ENCODE peak calls at places on chromosome 18, in five cellular contexts. One of them, this sample, is unnamed.

GRCh38 chr18:62898359-62898758 is 183.0 kb downstream of the PHLPP1 start:
- DNase-seq in T-helper 2 cell: peak
- DNase-seq in naive thymus-derived CD8-positive, alpha-beta T cell: no peak
- DNase-seq in A549: no peak
- DNase-seq in activated T-cell treated with anti-CD3 and anti-CD28 coated beads, Interleukin-2, amount 50 U/mL, for 72 hours: peak
- DNase-seq in this sample: no peak

GRCh38 chr18:35578481-35578880 is 3.1 kb upstream of the GALNT1 start:
- DNase-seq in T-helper 2 cell: no peak
- DNase-seq in naive thymus-derived CD8-positive, alpha-beta T cell: no peak
- DNase-seq in A549: no peak
- DNase-seq in activated T-cell treated with anti-CD3 and anti-CD28 coated beads, Interleukin-2, amount 50 U/mL, for 72 hours: no peak
- DNase-seq in this sample: no peak

GRCh38 chr18:41761329-41762028 is 193.6 kb upstream of the PIK3C3 start:
- DNase-seq in T-helper 2 cell: no peak
- DNase-seq in naive thymus-derived CD8-positive, alpha-beta T cell: no peak
- DNase-seq in A549: peak
- DNase-seq in activated T-cell treated with anti-CD3 and anti-CD28 coated beads, Interleukin-2, amount 50 U/mL, for 72 hours: no peak
- DNase-seq in this sample: no peak

GRCh38 chr18:53796042-53796729 is 428.3 kb downstream of the MBD2 start:
- DNase-seq in T-helper 2 cell: peak
- DNase-seq in naive thymus-derived CD8-positive, alpha-beta T cell: no peak
- DNase-seq in A549: peak
- DNase-seq in activated T-cell treated with anti-CD3 and anti-CD28 coated beads, Interleukin-2, amount 50 U/mL, for 72 hours: peak
- DNase-seq in this sample: no peak

GRCh38 chr18:7730682-7731081 is 163.6 kb downstream of the PTPRM start:
- DNase-seq in T-helper 2 cell: no peak
- DNase-seq in naive thymus-derived CD8-positive, alpha-beta T cell: no peak
- DNase-seq in A549: no peak
- DNase-seq in activated T-cell treated with anti-CD3 and anti-CD28 coated beads, Interleukin-2, amount 50 U/mL, for 72 hours: no peak
- DNase-seq in this sample: no peak

GRCh38 chr18:45167109-45167551 is 448.1 kb upstream of the SLC14A2 start:
- DNase-seq in T-helper 2 cell: peak
- DNase-seq in naive thymus-derived CD8-positive, alpha-beta T cell: no peak
- DNase-seq in A549: no peak
- DNase-seq in activated T-cell treated with anti-CD3 and anti-CD28 coated beads, Interleukin-2, amount 50 U/mL, for 72 hours: peak
- DNase-seq in this sample: no peak

GRCh38 chr18:76437910-76438309 is 57.1 kb downstream of the ZNF516 start:
- DNase-seq in T-helper 2 cell: no peak
- DNase-seq in naive thymus-derived CD8-positive, alpha-beta T cell: no peak
- DNase-seq in A549: no peak
- DNase-seq in activated T-cell treated with anti-CD3 and anti-CD28 coated beads, Interleukin-2, amount 50 U/mL, for 72 hours: no peak
- DNase-seq in this sample: no peak

GRCh38 chr18:9874730-9875129 is 11.0 kb upstream of the TXNDC2 start:
- DNase-seq in T-helper 2 cell: no peak
- DNase-seq in naive thymus-derived CD8-positive, alpha-beta T cell: no peak
- DNase-seq in A549: no peak
- DNase-seq in activated T-cell treated with anti-CD3 and anti-CD28 coated beads, Interleukin-2, amount 50 U/mL, for 72 hours: no peak
- DNase-seq in this sample: peak

GRCh38 chr18:73697395-73697794 is 450.2 kb downstream of the FBXO15 start:
- DNase-seq in T-helper 2 cell: no peak
- DNase-seq in naive thymus-derived CD8-positive, alpha-beta T cell: no peak
- DNase-seq in A549: no peak
- DNase-seq in activated T-cell treated with anti-CD3 and anti-CD28 coated beads, Interleukin-2, amount 50 U/mL, for 72 hours: no peak
- DNase-seq in this sample: no peak

GRCh38 chr18:59769105-59769865 is 72.1 kb upstream of the CCBE1 start:
- DNase-seq in T-helper 2 cell: no peak
- DNase-seq in naive thymus-derived CD8-positive, alpha-beta T cell: no peak
- DNase-seq in A549: no peak
- DNase-seq in activated T-cell treated with anti-CD3 and anti-CD28 coated beads, Interleukin-2, amount 50 U/mL, for 72 hours: no peak
- DNase-seq in this sample: no peak

GRCh38 chr18:67710639-67711038 is 194.1 kb upstream of the DSEL start:
- DNase-seq in T-helper 2 cell: no peak
- DNase-seq in naive thymus-derived CD8-positive, alpha-beta T cell: no peak
- DNase-seq in A549: peak
- DNase-seq in activated T-cell treated with anti-CD3 and anti-CD28 coated beads, Interleukin-2, amount 50 U/mL, for 72 hours: no peak
- DNase-seq in this sample: peak

GRCh38 chr18:57543560-57543959 is 42.9 kb downstream of the FECH start:
- DNase-seq in T-helper 2 cell: no peak
- DNase-seq in naive thymus-derived CD8-positive, alpha-beta T cell: no peak
- DNase-seq in A549: no peak
- DNase-seq in activated T-cell treated with anti-CD3 and anti-CD28 coated beads, Interleukin-2, amount 50 U/mL, for 72 hours: no peak
- DNase-seq in this sample: no peak

GRCh38 chr18:11464129-11464528 is 145.3 kb upstream of the SLC35G4 start:
- DNase-seq in T-helper 2 cell: no peak
- DNase-seq in naive thymus-derived CD8-positive, alpha-beta T cell: no peak
- DNase-seq in A549: no peak
- DNase-seq in activated T-cell treated with anti-CD3 and anti-CD28 coated beads, Interleukin-2, amount 50 U/mL, for 72 hours: no peak
- DNase-seq in this sample: no peak

GRCh38 chr18:29154758-29155725 is 978.1 kb upstream of the CDH2 start:
- DNase-seq in T-helper 2 cell: no peak
- DNase-seq in naive thymus-derived CD8-positive, alpha-beta T cell: no peak
- DNase-seq in A549: peak
- DNase-seq in activated T-cell treated with anti-CD3 and anti-CD28 coated beads, Interleukin-2, amount 50 U/mL, for 72 hours: no peak
- DNase-seq in this sample: peak

GRCh38 chr18:41326311-41326710 is 628.7 kb upstream of the PIK3C3 start:
- DNase-seq in T-helper 2 cell: no peak
- DNase-seq in naive thymus-derived CD8-positive, alpha-beta T cell: no peak
- DNase-seq in A549: no peak
- DNase-seq in activated T-cell treated with anti-CD3 and anti-CD28 coated beads, Interleukin-2, amount 50 U/mL, for 72 hours: no peak
- DNase-seq in this sample: no peak

GRCh38 chr18:29594494-29594893 is 1417.6 kb upstream of the CDH2 start:
- DNase-seq in T-helper 2 cell: peak
- DNase-seq in naive thymus-derived CD8-positive, alpha-beta T cell: no peak
- DNase-seq in A549: no peak
- DNase-seq in activated T-cell treated with anti-CD3 and anti-CD28 coated beads, Interleukin-2, amount 50 U/mL, for 72 hours: no peak
- DNase-seq in this sample: no peak

GRCh38 chr18:28735731-28736130 is 558.8 kb upstream of the CDH2 start:
- DNase-seq in T-helper 2 cell: no peak
- DNase-seq in naive thymus-derived CD8-positive, alpha-beta T cell: no peak
- DNase-seq in A549: peak
- DNase-seq in activated T-cell treated with anti-CD3 and anti-CD28 coated beads, Interleukin-2, amount 50 U/mL, for 72 hours: no peak
- DNase-seq in this sample: peak

GRCh38 chr18:74745658-74746403 is 148.2 kb downstream of the ZNF407 start:
- DNase-seq in T-helper 2 cell: no peak
- DNase-seq in naive thymus-derived CD8-positive, alpha-beta T cell: no peak
- DNase-seq in A549: peak
- DNase-seq in activated T-cell treated with anti-CD3 and anti-CD28 coated beads, Interleukin-2, amount 50 U/mL, for 72 hours: no peak
- DNase-seq in this sample: no peak

GRCh38 chr18:63325086-63325686 is 5.6 kb upstream of the BCL2 start:
- DNase-seq in T-helper 2 cell: no peak
- DNase-seq in naive thymus-derived CD8-positive, alpha-beta T cell: no peak
- DNase-seq in A549: no peak
- DNase-seq in activated T-cell treated with anti-CD3 and anti-CD28 coated beads, Interleukin-2, amount 50 U/mL, for 72 hours: no peak
- DNase-seq in this sample: no peak

GRCh38 chr18:10526211-10526949 is 553 bp downstream of the NAPG start:
- DNase-seq in T-helper 2 cell: peak
- DNase-seq in naive thymus-derived CD8-positive, alpha-beta T cell: peak
- DNase-seq in A549: peak
- DNase-seq in activated T-cell treated with anti-CD3 and anti-CD28 coated beads, Interleukin-2, amount 50 U/mL, for 72 hours: peak
- DNase-seq in this sample: no peak

GRCh38 chr18:41767960-41768359 is 187.1 kb upstream of the PIK3C3 start:
- DNase-seq in T-helper 2 cell: peak
- DNase-seq in naive thymus-derived CD8-positive, alpha-beta T cell: no peak
- DNase-seq in A549: peak
- DNase-seq in activated T-cell treated with anti-CD3 and anti-CD28 coated beads, Interleukin-2, amount 50 U/mL, for 72 hours: no peak
- DNase-seq in this sample: no peak

GRCh38 chr18:23135679-23136325 is 517 bp downstream of the CABLES1 start:
- DNase-seq in T-helper 2 cell: peak
- DNase-seq in naive thymus-derived CD8-positive, alpha-beta T cell: no peak
- DNase-seq in A549: no peak
- DNase-seq in activated T-cell treated with anti-CD3 and anti-CD28 coated beads, Interleukin-2, amount 50 U/mL, for 72 hours: peak
- DNase-seq in this sample: no peak

GRCh38 chr18:36539674-36540073 is 242.2 kb downstream of the FHOD3 start:
- DNase-seq in T-helper 2 cell: no peak
- DNase-seq in naive thymus-derived CD8-positive, alpha-beta T cell: no peak
- DNase-seq in A549: no peak
- DNase-seq in activated T-cell treated with anti-CD3 and anti-CD28 coated beads, Interleukin-2, amount 50 U/mL, for 72 hours: no peak
- DNase-seq in this sample: no peak

GRCh38 chr18:57816208-57816999 is 13.3 kb upstream of the ATP8B1 start:
- DNase-seq in T-helper 2 cell: no peak
- DNase-seq in naive thymus-derived CD8-positive, alpha-beta T cell: no peak
- DNase-seq in A549: no peak
- DNase-seq in activated T-cell treated with anti-CD3 and anti-CD28 coated beads, Interleukin-2, amount 50 U/mL, for 72 hours: no peak
- DNase-seq in this sample: no peak

GRCh38 chr18:46338213-46338612 is 234.0 kb downstream of the HAUS1 start:
- DNase-seq in T-helper 2 cell: no peak
- DNase-seq in naive thymus-derived CD8-positive, alpha-beta T cell: no peak
- DNase-seq in A549: no peak
- DNase-seq in activated T-cell treated with anti-CD3 and anti-CD28 coated beads, Interleukin-2, amount 50 U/mL, for 72 hours: no peak
- DNase-seq in this sample: no peak

GRCh38 chr18:75391275-75392115 is 36.0 kb downstream of the SMIM21 start:
- DNase-seq in T-helper 2 cell: no peak
- DNase-seq in naive thymus-derived CD8-positive, alpha-beta T cell: no peak
- DNase-seq in A549: no peak
- DNase-seq in activated T-cell treated with anti-CD3 and anti-CD28 coated beads, Interleukin-2, amount 50 U/mL, for 72 hours: no peak
- DNase-seq in this sample: peak

GRCh38 chr18:58364867-58365533 is 263.9 kb downstream of the ALPK2 start:
- DNase-seq in T-helper 2 cell: no peak
- DNase-seq in naive thymus-derived CD8-positive, alpha-beta T cell: no peak
- DNase-seq in A549: no peak
- DNase-seq in activated T-cell treated with anti-CD3 and anti-CD28 coated beads, Interleukin-2, amount 50 U/mL, for 72 hours: no peak
- DNase-seq in this sample: peak

GRCh38 chr18:54766631-54767030 is 61.6 kb upstream of the RAB27B start:
- DNase-seq in T-helper 2 cell: no peak
- DNase-seq in naive thymus-derived CD8-positive, alpha-beta T cell: no peak
- DNase-seq in A549: no peak
- DNase-seq in activated T-cell treated with anti-CD3 and anti-CD28 coated beads, Interleukin-2, amount 50 U/mL, for 72 hours: no peak
- DNase-seq in this sample: no peak

GRCh38 chr18:38847326-38847725 is 1281.7 kb upstream of the CELF4 start:
- DNase-seq in T-helper 2 cell: no peak
- DNase-seq in naive thymus-derived CD8-positive, alpha-beta T cell: no peak
- DNase-seq in A549: no peak
- DNase-seq in activated T-cell treated with anti-CD3 and anti-CD28 coated beads, Interleukin-2, amount 50 U/mL, for 72 hours: no peak
- DNase-seq in this sample: no peak

GRCh38 chr18:808086-808485 is 4.0 kb downstream of the YES1 start:
- DNase-seq in T-helper 2 cell: no peak
- DNase-seq in naive thymus-derived CD8-positive, alpha-beta T cell: no peak
- DNase-seq in A549: no peak
- DNase-seq in activated T-cell treated with anti-CD3 and anti-CD28 coated beads, Interleukin-2, amount 50 U/mL, for 72 hours: no peak
- DNase-seq in this sample: no peak

GRCh38 chr18:74679679-74680076 is 82.0 kb downstream of the ZNF407 start:
- DNase-seq in T-helper 2 cell: no peak
- DNase-seq in naive thymus-derived CD8-positive, alpha-beta T cell: no peak
- DNase-seq in A549: no peak
- DNase-seq in activated T-cell treated with anti-CD3 and anti-CD28 coated beads, Interleukin-2, amount 50 U/mL, for 72 hours: no peak
- DNase-seq in this sample: no peak

GRCh38 chr18:58721586-58722160 is 50.4 kb downstream of the MALT1 start:
- DNase-seq in T-helper 2 cell: no peak
- DNase-seq in naive thymus-derived CD8-positive, alpha-beta T cell: peak
- DNase-seq in A549: no peak
- DNase-seq in activated T-cell treated with anti-CD3 and anti-CD28 coated beads, Interleukin-2, amount 50 U/mL, for 72 hours: no peak
- DNase-seq in this sample: no peak

GRCh38 chr18:44712025-44712424 is 31.3 kb downstream of the SETBP1 start:
- DNase-seq in T-helper 2 cell: no peak
- DNase-seq in naive thymus-derived CD8-positive, alpha-beta T cell: no peak
- DNase-seq in A549: no peak
- DNase-seq in activated T-cell treated with anti-CD3 and anti-CD28 coated beads, Interleukin-2, amount 50 U/mL, for 72 hours: no peak
- DNase-seq in this sample: no peak

GRCh38 chr18:52288403-52289004 is 51.5 kb upstream of the DCC start:
- DNase-seq in T-helper 2 cell: peak
- DNase-seq in naive thymus-derived CD8-positive, alpha-beta T cell: no peak
- DNase-seq in A549: peak
- DNase-seq in activated T-cell treated with anti-CD3 and anti-CD28 coated beads, Interleukin-2, amount 50 U/mL, for 72 hours: peak
- DNase-seq in this sample: no peak

GRCh38 chr18:8602040-8602439 is 7.2 kb upstream of the RAB12 start:
- DNase-seq in T-helper 2 cell: no peak
- DNase-seq in naive thymus-derived CD8-positive, alpha-beta T cell: no peak
- DNase-seq in A549: no peak
- DNase-seq in activated T-cell treated with anti-CD3 and anti-CD28 coated beads, Interleukin-2, amount 50 U/mL, for 72 hours: no peak
- DNase-seq in this sample: no peak

This sample was measured in dermis microvascular lymphatic vessel endothelial cell.